ENCODE peak calls at places on chromosomes 3 and 15, in eight cellular contexts. Z is tibial nerve; N is brain microvascular endothelial cell; F is aorta; J is CD4-positive, CD25-positive, alpha-beta regulatory T cell; R is naive thymus-derived CD4-positive, alpha-beta T cell; G is BJ; I is osteoblast. E is an unnamed sample.

GRCh38 chr15:98941595-98942255 is 65.9 kb downstream of the PGPEP1L start:
- DNase-seq in Z (no peak), N (no peak), F (no peak), J (no peak), R (no peak), G (no peak), I (no peak), E (no peak)

GRCh38 chr3:17041009-17041408 is 156.3 kb downstream of the PLCL2 start:
- DNase-seq in Z (no peak), N (no peak), F (no peak), J (no peak), R (no peak), G (no peak), I (no peak), E (no peak)

GRCh38 chr3:114005406-114005987 is 50.8 kb downstream of the CCDC191 start:
- DNase-seq in Z (no peak), N (no peak), F (no peak), J (no peak), R (no peak), G (no peak), I (no peak), E (no peak)

GRCh38 chr3:44439499-44440295 is 37.8 kb downstream of the ZNF445 start:
- DNase-seq in Z (peak; percentile 72), N (peak; percentile 93), F (peak; percentile 79), J (peak; percentile 31), R (peak; percentile 81), G (no peak), I (no peak), E (peak; percentile 41)

GRCh38 chr3:73927203-73927570 is 302.4 kb upstream of the PDZRN3 start:
- DNase-seq in Z (no peak), N (no peak), F (no peak), J (no peak), R (no peak), G (no peak), I (no peak), E (no peak)

GRCh38 chr15:40328176-40328575 is 4.7 kb downstream of the INAFM2 start:
- DNase-seq in Z (no peak), N (no peak), F (no peak), J (no peak), R (no peak), G (no peak), I (peak; percentile 70), E (no peak)

GRCh38 chr15:86690566-86690965 is 610.9 kb downstream of the AGBL1 start:
- DNase-seq in Z (no peak), N (no peak), F (no peak), J (no peak), R (no peak), G (no peak), I (no peak), E (no peak)

GRCh38 chr3:48847586-48848423 is at the start of gene PRKAR2A:
- DNase-seq in Z (peak; percentile 74), N (peak; percentile 61), F (peak; percentile 97), J (peak; percentile 70), R (peak; percentile 68), G (no peak), I (peak; percentile 98), E (peak; percentile 70)

GRCh38 chr3:158563076-158563475 is 7.9 kb upstream of the MLF1 start:
- DNase-seq in Z (no peak), N (no peak), F (no peak), J (no peak), R (no peak), G (no peak), I (no peak), E (no peak)

GRCh38 chr3:33287672-33288282 is 10.5 kb downstream of the FBXL2 start:
- DNase-seq in Z (no peak), N (no peak), F (no peak), J (no peak), R (no peak), G (no peak), I (peak; percentile 27), E (no peak)
- H3K27me3 ChIP-seq in Z (no peaks in the 10 kb centered on the region), N (no peaks in the 10 kb centered on the region), F (no peaks in the 10 kb centered on the region), J (peaks cover 8% of the 10 kb centered on the region), R (no peaks in the 10 kb centered on the region), G (no peaks in the 10 kb centered on the region), I (no peaks in the 10 kb centered on the region), E (peaks cover 7% of the 10 kb centered on the region)

DNA sequence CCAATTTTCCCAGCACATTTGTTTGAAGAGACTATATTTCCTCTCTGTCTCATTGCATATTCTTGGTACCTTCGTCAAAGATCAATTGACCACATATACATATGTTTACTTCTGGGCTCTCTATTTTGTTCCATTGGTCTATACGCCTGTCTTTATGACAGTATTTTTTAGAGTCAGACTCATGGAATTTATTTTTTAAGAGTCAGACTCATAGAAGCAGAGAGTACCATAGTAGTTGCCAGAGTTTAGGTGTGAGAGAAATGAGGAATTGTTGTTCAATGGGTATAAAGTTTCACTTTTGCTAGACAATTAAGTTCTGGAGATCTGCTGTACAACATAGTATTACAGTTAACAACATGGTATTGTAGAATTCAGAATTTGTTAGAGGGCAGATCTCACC is 27.1 kb downstream of the PLA2G4F start:
- DNase-seq in Z (no peak), N (no peak), F (no peak), J (no peak), R (no peak), G (no peak), I (no peak), E (no peak)
- H3K27me3 ChIP-seq in Z (no peaks in the 10 kb centered on the region), N (peaks cover 23% of the 10 kb centered on the region), F (no peaks in the 10 kb centered on the region), J (peaks cover 13% of the 10 kb centered on the region), R (no peaks in the 10 kb centered on the region), G (peaks cover 21% of the 10 kb centered on the region), I (peaks cover 41% of the 10 kb centered on the region), E (no peaks in the 10 kb centered on the region)

GRCh38 chr15:93333826-93334225 is 244.8 kb upstream of the RGMA start:
- DNase-seq in Z (peak; percentile 8), N (no peak), F (no peak), J (no peak), R (no peak), G (no peak), I (no peak), E (no peak)
- H3K27me3 ChIP-seq in Z (no peaks in the 10 kb centered on the region), N (no peaks in the 10 kb centered on the region), F (no peaks in the 10 kb centered on the region), J (peaks cover 6% of the 10 kb centered on the region), R (no peaks in the 10 kb centered on the region), G (no peaks in the 10 kb centered on the region), I (no peaks in the 10 kb centered on the region), E (no peaks in the 10 kb centered on the region)

GRCh38 chr3:189500798-189501495 is 130.2 kb upstream of the TP63 start:
- DNase-seq in Z (no peak), N (no peak), F (no peak), J (no peak), R (no peak), G (no peak), I (no peak), E (no peak)
- H3K27me3 ChIP-seq in Z (no peaks in the 10 kb centered on the region), N (no peaks in the 10 kb centered on the region), F (no peaks in the 10 kb centered on the region), J (no peaks in the 10 kb centered on the region), R (no peaks in the 10 kb centered on the region), G (no peaks in the 10 kb centered on the region), I (no peaks in the 10 kb centered on the region), E (no peaks in the 10 kb centered on the region)

E was measured in effector memory CD4-positive, alpha-beta T cell.